ENCODE peak calls at places on chromosomes 16 and 17, in nine cellular contexts. J is adrenal gland, S is AG10803, Q is mucosa of descending colon, R is fibroblast of mammary gland, I is GM20000, E is lower leg skin, B is A549, H is neural crest cell. Y is an unnamed sample.
A peak's percentile ranks its signal among the peaks of the same experiment; 100 is the strongest.

GRCh38 chr16:67528222-67528869 is at the start of gene RIPOR1:
- DNase-seq in B (peak; percentile 42), E (no peak), S (peak; percentile 28), I (peak; percentile 89), R (no peak), J (peak; percentile 81), H (peak; percentile 50), Q (peak; percentile 50), Y (peak; percentile 76)

GRCh38 chr17:7676533-7676932 is 10.8 kb downstream of the TP53 start:
- DNase-seq in B (no peak), R (no peak), J (no peak), E (no peak), H (no peak), S (no peak), Q (no peak), I (no peak), Y (no peak)

GRCh38 chr17:74569001-74569391 is 1.7 kb upstream of the CD300H start:
- DNase-seq in E (no peak), Q (no peak), H (no peak), S (no peak), J (no peak), R (no peak), I (no peak), B (no peak), Y (no peak)

GRCh38 chr16:74563828-74564263 is 43.1 kb downstream of the GLG1 start:
- DNase-seq in Q (no peak), B (peak; percentile 41), I (no peak), R (peak; percentile 62), S (peak; percentile 27), J (peak; percentile 79), E (peak; percentile 21), H (no peak), Y (no peak)

GRCh38 chr16:9090101-9090959 is 1.1 kb upstream of the HAPSTR1 start:
- DNase-seq in R (no peak), I (peak; percentile 54), E (peak; percentile 32), Q (peak; percentile 51), J (no peak), B (no peak), S (no peak), H (peak; percentile 25), Y (peak; percentile 57)

GRCh38 chr17:2124391-2124790 is 69.5 kb downstream of the HIC1 start:
- DNase-seq in H (no peak), E (no peak), R (no peak), Q (peak; percentile 15), S (no peak), J (no peak), I (no peak), B (no peak), Y (no peak)

GRCh38 chr16:30358577-30358936 is 3.4 kb upstream of the CD2BP2 start:
- DNase-seq in S (no peak), Q (no peak), H (no peak), R (no peak), J (no peak), I (no peak), B (no peak), E (no peak), Y (no peak)

GRCh38 chr17:61026818-61027217 is 349.2 kb downstream of the BCAS3 start:
- DNase-seq in H (no peak), R (no peak), B (no peak), I (no peak), Q (no peak), S (no peak), J (no peak), E (no peak), Y (no peak)

GRCh38 chr16:13902677-13903076 is 17.3 kb upstream of the ERCC4 start:
- DNase-seq in B (no peak), E (no peak), J (no peak), I (no peak), H (no peak), S (peak; percentile 3), R (peak; percentile 81), Q (no peak), Y (no peak)

GRCh38 chr17:49760909-49761558 is 2.9 kb downstream of the FAM117A start:
- DNase-seq in B (no peak), R (no peak), E (no peak), J (no peak), I (no peak), H (no peak), S (no peak), Q (no peak), Y (no peak)

GRCh38 chr17:71304498-71305158 is 816.2 kb upstream of the SOX9 start:
- DNase-seq in Q (no peak), R (no peak), S (no peak), B (no peak), J (no peak), I (no peak), H (no peak), E (no peak), Y (no peak)

GRCh38 chr16:23365602-23366240 is 63.6 kb downstream of the SCNN1B start:
- DNase-seq in E (no peak), H (no peak), S (no peak), B (peak; percentile 40), I (no peak), Q (no peak), R (no peak), J (no peak), Y (no peak)

DNA sequence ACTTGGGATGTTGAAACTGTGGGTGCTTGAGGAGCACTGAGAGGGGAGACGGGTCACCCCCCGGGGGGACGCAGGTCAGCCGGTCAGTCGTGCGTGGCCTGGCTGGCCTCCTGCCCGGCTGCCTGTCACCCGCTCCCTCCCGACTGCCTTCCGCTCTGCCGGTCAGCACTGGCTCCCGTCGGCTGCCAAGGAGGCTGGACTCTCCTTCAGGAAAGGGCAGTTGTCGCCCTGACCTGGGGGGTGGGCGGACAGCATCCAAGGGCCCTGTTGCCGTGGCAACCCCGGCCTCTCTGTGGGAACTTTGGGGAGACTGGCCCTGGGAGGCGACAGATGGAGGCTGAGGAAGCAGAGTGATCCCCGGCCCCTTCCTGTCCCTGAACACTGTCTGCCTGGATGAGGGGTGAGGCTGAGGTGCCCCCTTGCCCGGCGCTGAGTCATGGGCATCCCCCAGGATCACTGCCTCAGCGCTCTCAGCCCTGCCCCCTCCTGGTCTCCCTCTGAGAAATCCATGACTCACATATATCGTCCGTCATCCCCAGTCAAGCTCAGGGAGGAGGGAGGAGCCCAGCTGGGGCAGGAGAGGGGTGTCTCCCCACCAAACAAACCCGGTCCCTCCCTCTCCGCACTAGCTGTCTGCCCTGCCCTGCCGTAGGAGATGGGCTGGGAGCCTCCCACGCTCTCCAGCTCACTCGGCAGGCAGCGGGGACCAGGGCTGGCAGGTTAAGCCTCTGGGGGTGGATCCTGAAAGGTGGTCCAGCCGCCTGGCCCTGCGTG is at the start of gene ADGRG1:
- DNase-seq in E (peak; percentile 76), I (no peak), S (peak; percentile 87), J (peak; percentile 94), R (peak; percentile 94), Q (no peak), B (peak; percentile 93), H (peak; percentile 56), Y (peak; percentile 71)
- TF ChIP-seq CTCF in E (no peak), I (no peak), S (peak; percentile 23), J (no peak), R (peak; percentile 0), Q (no peak), B (no peak), H (peak; percentile 44), Y (no peak)

GRCh38 chr16:88507231-88507743 is 54.2 kb downstream of the ZFPM1 start:
- DNase-seq in Q (no peak), J (no peak), S (no peak), B (peak; percentile 35), I (no peak), R (peak; percentile 2), H (no peak), E (no peak), Y (no peak)

GRCh38 chr16:88506723-88507122 is 53.6 kb downstream of the ZFPM1 start:
- DNase-seq in Q (no peak), I (no peak), J (no peak), H (no peak), B (no peak), S (no peak), E (no peak), R (no peak), Y (no peak)

GRCh38 chr16:88503771-88504488 is 50.9 kb downstream of the ZFPM1 start:
- DNase-seq in Q (no peak), E (no peak), R (no peak), H (no peak), S (no peak), I (no peak), B (no peak), J (no peak), Y (no peak)

GRCh38 chr16:88504489-88505404 is 51.7 kb downstream of the ZFPM1 start:
- DNase-seq in R (no peak), Q (peak; percentile 38), H (no peak), E (no peak), B (no peak), S (no peak), J (no peak), I (no peak), Y (no peak)

DNA sequence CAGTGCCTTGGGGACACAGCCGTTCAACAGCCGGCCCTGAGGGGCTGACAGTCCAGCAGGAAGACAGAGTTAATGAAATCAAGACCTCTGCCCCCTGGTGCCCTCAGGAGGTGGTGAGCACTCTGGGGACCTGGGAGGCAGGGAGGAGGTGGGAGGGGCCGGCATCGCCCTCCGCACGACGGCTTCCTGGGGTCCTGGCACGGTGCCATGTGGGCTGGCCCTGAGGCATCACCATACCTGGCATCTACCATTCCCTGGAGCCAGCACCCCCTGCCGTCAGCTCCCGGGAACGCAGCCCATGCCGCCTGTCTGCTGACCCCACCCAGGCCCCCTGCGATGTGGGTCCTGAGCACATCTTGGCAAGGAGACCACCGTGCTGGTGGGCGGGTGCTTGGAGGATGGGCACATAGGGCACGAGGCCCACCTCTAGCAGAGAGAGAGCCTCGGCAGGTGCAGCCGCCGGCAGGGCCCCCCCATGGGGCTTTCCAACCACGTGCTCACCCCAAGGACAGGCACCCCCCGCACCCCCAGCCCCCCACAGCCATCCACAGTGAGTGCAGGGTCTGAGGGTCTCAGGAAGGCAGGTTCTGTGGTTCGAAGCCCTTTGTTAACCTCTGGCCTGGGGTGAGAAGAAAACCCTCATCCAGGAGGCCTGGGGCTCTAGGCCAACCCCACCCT is 52.5 kb downstream of the ZFPM1 start:
- DNase-seq in H (no peak), S (no peak), R (peak; percentile 31), Q (peak; percentile 94), J (peak; percentile 39), B (peak; percentile 75), E (no peak), I (no peak), Y (peak; percentile 46)
- TF ChIP-seq CTCF in H (peak; percentile 42), S (peak; percentile 29), R (peak; percentile 51), Q (peak; percentile 69), J (peak; percentile 61), B (peak; percentile 54), E (no peak), I (no peak), Y (peak; percentile 23)

DNA sequence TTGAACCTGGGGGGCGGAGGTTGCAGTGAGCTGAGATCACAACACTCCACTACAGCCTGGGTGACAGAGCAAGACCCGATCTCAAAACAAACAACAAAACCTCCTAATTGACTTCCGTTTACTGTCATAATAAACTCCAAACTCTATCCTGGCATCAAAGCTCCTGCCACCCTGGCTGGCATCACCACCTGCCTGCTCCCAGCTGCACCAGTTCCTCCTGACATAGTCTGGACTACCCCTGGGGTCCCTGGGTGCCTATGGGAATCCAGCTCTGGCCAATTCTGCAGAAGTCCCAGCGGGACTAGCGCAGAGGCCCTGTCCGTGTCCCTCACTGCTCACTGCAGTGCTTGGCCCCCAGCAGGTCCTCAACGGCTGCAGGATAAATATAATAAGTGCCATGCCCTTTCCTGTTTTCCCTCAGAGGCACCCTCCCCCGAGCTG is 725 bp downstream of the NTHL1 start:
- DNase-seq in E (no peak), I (no peak), Q (no peak), H (no peak), J (no peak), R (no peak), B (no peak), S (no peak), Y (no peak)
- TF ChIP-seq CTCF in E (no peak), I (no peak), Q (no peak), H (no peak), J (no peak), R (no peak), B (no peak), S (no peak), Y (no peak)

GRCh38 chr16:19166500-19166899 is 1.5 kb upstream of the SYT17 start:
- DNase-seq in H (no peak), R (no peak), J (no peak), Q (no peak), E (no peak), I (no peak), S (no peak), B (peak; percentile 27), Y (no peak)
- TF ChIP-seq CTCF in H (no peak), R (no peak), J (no peak), Q (no peak), E (no peak), I (no peak), S (no peak), B (no peak), Y (no peak)

Y was measured in nephron progenitor cell.